ENCODE peak calls at places on chromosomes 2 and 18, in ten cellular contexts. N, B, E, D, Z, K, J, C, S and F are unnamed samples.

GRCh38 chr2:159571540-159572260 is 44.6 kb downstream of the BAZ2B start:
- DNase-seq in N (no peak), B (no peak), E (peak), D (no peak), Z (no peak), K (no peak), J (no peak), C (no peak), S (no peak), F (no peak)

GRCh38 chr2:100260712-100261620 is 61.3 kb downstream of the LONRF2 start:
- DNase-seq in N (no peak), B (peak), E (peak), D (no peak), Z (peak), K (no peak), J (peak), C (peak), S (peak), F (peak)

GRCh38 chr2:40138327-40138726 is 313.6 kb downstream of the SLC8A1 start:
- DNase-seq in N (no peak), B (no peak), E (peak), D (no peak), Z (no peak), K (no peak), J (no peak), C (no peak), S (no peak), F (no peak)

GRCh38 chr18:74546751-74547530 is 12.6 kb downstream of the CNDP1 start:
- DNase-seq in N (no peak), B (no peak), E (peak), D (no peak), Z (no peak), K (no peak), J (no peak), C (no peak), S (no peak), F (no peak)

GRCh38 chr2:137467246-137467862 is 496.9 kb upstream of the HNMT start:
- DNase-seq in N (no peak), B (no peak), E (peak), D (no peak), Z (peak), K (no peak), J (peak), C (peak), S (no peak), F (peak)

GRCh38 chr18:78698914-78699313 is 280.7 kb upstream of the SALL3 start:
- DNase-seq in N (no peak), B (no peak), E (no peak), D (no peak), Z (no peak), K (no peak), J (no peak), C (no peak), S (no peak), F (no peak)

GRCh38 chr2:184923751-184924150 is 325.4 kb downstream of the ZNF804A start:
- DNase-seq in N (no peak), B (no peak), E (no peak), D (no peak), Z (no peak), K (no peak), J (no peak), C (no peak), S (no peak), F (no peak)

GRCh38 chr18:55529581-55529980 is 58.4 kb downstream of the TCF4 start:
- DNase-seq in N (no peak), B (no peak), E (no peak), D (no peak), Z (no peak), K (no peak), J (no peak), C (no peak), S (no peak), F (no peak)

GRCh38 chr2:111165084-111165483 is 44.4 kb downstream of the BCL2L11 start:
- DNase-seq in N (no peak), B (no peak), E (no peak), D (no peak), Z (no peak), K (no peak), J (no peak), C (no peak), S (no peak), F (no peak)

GRCh38 chr2:45822272-45822630 is 170.8 kb downstream of the PRKCE start:
- DNase-seq in N (no peak), B (no peak), E (no peak), D (no peak), Z (no peak), K (no peak), J (no peak), C (no peak), S (no peak), F (no peak)

GRCh38 chr2:129277611-129278010 is 701.9 kb upstream of the RAB6C start:
- DNase-seq in N (no peak), B (no peak), E (no peak), D (no peak), Z (no peak), K (no peak), J (no peak), C (no peak), S (no peak), F (no peak)

GRCh38 chr2:163185160-163185559 is 346.6 kb upstream of the KCNH7 start:
- DNase-seq in N (no peak), B (no peak), E (no peak), D (no peak), Z (no peak), K (no peak), J (no peak), C (no peak), S (no peak), F (no peak)

GRCh38 chr2:169895294-169895985 is 68.2 kb downstream of the UBR3 start:
- DNase-seq in N (no peak), B (no peak), E (peak), D (no peak), Z (no peak), K (no peak), J (no peak), C (no peak), S (no peak), F (no peak)

GRCh38 chr2:6823111-6823510 is 42.6 kb downstream of the CMPK2 start:
- DNase-seq in N (no peak), B (no peak), E (peak), D (no peak), Z (no peak), K (no peak), J (no peak), C (no peak), S (no peak), F (no peak)

GRCh38 chr2:120436460-120436739 is 90.5 kb downstream of the INHBB start:
- DNase-seq in N (no peak), B (peak), E (peak), D (no peak), Z (no peak), K (no peak), J (no peak), C (no peak), S (no peak), F (peak)

GRCh38 chr2:47405757-47406156 is 2.8 kb downstream of the MSH2 start:
- DNase-seq in N (no peak), B (no peak), E (no peak), D (no peak), Z (no peak), K (no peak), J (no peak), C (no peak), S (no peak), F (no peak)

GRCh38 chr2:234724850-234725249 is 227.0 kb upstream of the SH3BP4 start:
- DNase-seq in N (no peak), B (no peak), E (no peak), D (no peak), Z (no peak), K (no peak), J (no peak), C (no peak), S (no peak), F (no peak)

GRCh38 chr2:96400049-96401000 is 64.8 kb downstream of the NCAPH start:
- DNase-seq in N (no peak), B (no peak), E (no peak), D (peak), Z (no peak), K (no peak), J (no peak), C (no peak), S (no peak), F (no peak)

GRCh38 chr2:17599617-17600016 is 59.1 kb downstream of the VSNL1 start:
- DNase-seq in N (no peak), B (no peak), E (no peak), D (no peak), Z (no peak), K (no peak), J (peak), C (no peak), S (no peak), F (peak)

GRCh38 chr18:55458456-55459238 is 129.3 kb downstream of the TCF4 start:
- DNase-seq in N (no peak), B (no peak), E (no peak), D (no peak), Z (no peak), K (no peak), J (no peak), C (no peak), S (peak), F (no peak)

GRCh38 chr2:11764359-11764758 is 17.9 kb downstream of the LPIN1 start:
- DNase-seq in N (no peak), B (no peak), E (no peak), D (no peak), Z (no peak), K (no peak), J (no peak), C (no peak), S (no peak), F (peak)

GRCh38 chr2:241603686-241604085 is 33.3 kb downstream of the THAP4 start:
- DNase-seq in N (no peak), B (no peak), E (no peak), D (no peak), Z (no peak), K (no peak), J (no peak), C (no peak), S (no peak), F (no peak)